ENCODE peak calls at places on chromosomes 2 and 18, in eight cellular contexts. One of them, this sample, is unnamed.

GRCh38 chr2:64522843-64523428 is 1.2 kb upstream of the AFTPH start:
- DNase-seq in stimulated activated CD4-positive, alpha-beta T cell treated with anti-CD3 and anti-CD28 coated beads, Interleukin-2, amount 100 ng/mL, for 48 hours: peak
- DNase-seq in AG09309: peak
- DNase-seq in stomach: peak
- DNase-seq in HFF-Myc: peak
- DNase-seq in A172: peak
- DNase-seq in mammary epithelial cell: peak
- DNase-seq in DMS153: peak
- DNase-seq in this sample: peak

GRCh38 chr18:71665131-71665530 is 879.0 kb downstream of the CBLN2 start:
- DNase-seq in A172: peak
- DNase-seq in mammary epithelial cell: no peak
- DNase-seq in DMS153: no peak
- DNase-seq in stimulated activated CD4-positive, alpha-beta T cell treated with anti-CD3 and anti-CD28 coated beads, Interleukin-2, amount 100 ng/mL, for 48 hours: no peak
- DNase-seq in stomach: no peak
- DNase-seq in HFF-Myc: no peak
- DNase-seq in AG09309: no peak
- DNase-seq in this sample: no peak

GRCh38 chr18:12851709-12852108 is 32.3 kb downstream of the PTPN2 start:
- DNase-seq in AG09309: no peak
- DNase-seq in HFF-Myc: no peak
- DNase-seq in stomach: no peak
- DNase-seq in A172: no peak
- DNase-seq in DMS153: no peak
- DNase-seq in mammary epithelial cell: no peak
- DNase-seq in stimulated activated CD4-positive, alpha-beta T cell treated with anti-CD3 and anti-CD28 coated beads, Interleukin-2, amount 100 ng/mL, for 48 hours: no peak
- DNase-seq in this sample: no peak

GRCh38 chr2:232292395-232293154 is 86.0 kb upstream of the ALPP start:
- DNase-seq in stomach: peak
- DNase-seq in mammary epithelial cell: peak
- DNase-seq in DMS153: no peak
- DNase-seq in A172: peak
- DNase-seq in stimulated activated CD4-positive, alpha-beta T cell treated with anti-CD3 and anti-CD28 coated beads, Interleukin-2, amount 100 ng/mL, for 48 hours: peak
- DNase-seq in AG09309: peak
- DNase-seq in HFF-Myc: peak
- DNase-seq in this sample: peak

GRCh38 chr2:199798881-199799580 is 52.0 kb downstream of the FTCDNL1 start:
- DNase-seq in A172: no peak
- DNase-seq in HFF-Myc: no peak
- DNase-seq in stomach: no peak
- DNase-seq in DMS153: no peak
- DNase-seq in stimulated activated CD4-positive, alpha-beta T cell treated with anti-CD3 and anti-CD28 coated beads, Interleukin-2, amount 100 ng/mL, for 48 hours: no peak
- DNase-seq in AG09309: no peak
- DNase-seq in mammary epithelial cell: no peak
- DNase-seq in this sample: no peak

GRCh38 chr18:58298251-58299134 is 254.5 kb downstream of the NEDD4L start:
- DNase-seq in stomach: no peak
- DNase-seq in stimulated activated CD4-positive, alpha-beta T cell treated with anti-CD3 and anti-CD28 coated beads, Interleukin-2, amount 100 ng/mL, for 48 hours: no peak
- DNase-seq in DMS153: no peak
- DNase-seq in HFF-Myc: no peak
- DNase-seq in mammary epithelial cell: no peak
- DNase-seq in A172: no peak
- DNase-seq in AG09309: no peak
- DNase-seq in this sample: no peak

GRCh38 chr2:118584380-118584779 is 263.1 kb downstream of the EN1 start:
- DNase-seq in stimulated activated CD4-positive, alpha-beta T cell treated with anti-CD3 and anti-CD28 coated beads, Interleukin-2, amount 100 ng/mL, for 48 hours: no peak
- DNase-seq in DMS153: no peak
- DNase-seq in AG09309: no peak
- DNase-seq in stomach: no peak
- DNase-seq in HFF-Myc: no peak
- DNase-seq in mammary epithelial cell: no peak
- DNase-seq in A172: no peak
- DNase-seq in this sample: no peak

GRCh38 chr2:46268196-46268595 is 29.0 kb upstream of the EPAS1 start:
- DNase-seq in A172: no peak
- DNase-seq in stomach: no peak
- DNase-seq in DMS153: no peak
- DNase-seq in HFF-Myc: no peak
- DNase-seq in mammary epithelial cell: no peak
- DNase-seq in AG09309: no peak
- DNase-seq in stimulated activated CD4-positive, alpha-beta T cell treated with anti-CD3 and anti-CD28 coated beads, Interleukin-2, amount 100 ng/mL, for 48 hours: no peak
- DNase-seq in this sample: no peak

GRCh38 chr2:24452499-24452878 is 38.6 kb upstream of the NCOA1 start:
- DNase-seq in AG09309: no peak
- DNase-seq in HFF-Myc: no peak
- DNase-seq in stimulated activated CD4-positive, alpha-beta T cell treated with anti-CD3 and anti-CD28 coated beads, Interleukin-2, amount 100 ng/mL, for 48 hours: no peak
- DNase-seq in DMS153: no peak
- DNase-seq in stomach: no peak
- DNase-seq in mammary epithelial cell: no peak
- DNase-seq in A172: no peak
- DNase-seq in this sample: no peak

GRCh38 chr18:40380657-40381441 is 1574.2 kb upstream of the PIK3C3 start:
- DNase-seq in stomach: no peak
- DNase-seq in HFF-Myc: no peak
- DNase-seq in A172: no peak
- DNase-seq in stimulated activated CD4-positive, alpha-beta T cell treated with anti-CD3 and anti-CD28 coated beads, Interleukin-2, amount 100 ng/mL, for 48 hours: no peak
- DNase-seq in mammary epithelial cell: peak
- DNase-seq in DMS153: no peak
- DNase-seq in AG09309: no peak
- DNase-seq in this sample: no peak

GRCh38 chr2:17758123-17758522 is 4.2 kb downstream of the GEN1 start:
- DNase-seq in stomach: no peak
- DNase-seq in DMS153: no peak
- DNase-seq in HFF-Myc: no peak
- DNase-seq in stimulated activated CD4-positive, alpha-beta T cell treated with anti-CD3 and anti-CD28 coated beads, Interleukin-2, amount 100 ng/mL, for 48 hours: no peak
- DNase-seq in A172: no peak
- DNase-seq in mammary epithelial cell: no peak
- DNase-seq in AG09309: no peak
- DNase-seq in this sample: no peak

GRCh38 chr18:48320639-48320945 is 88.6 kb downstream of the ZBTB7C start:
- DNase-seq in stomach: no peak
- DNase-seq in AG09309: no peak
- DNase-seq in DMS153: no peak
- DNase-seq in stimulated activated CD4-positive, alpha-beta T cell treated with anti-CD3 and anti-CD28 coated beads, Interleukin-2, amount 100 ng/mL, for 48 hours: no peak
- DNase-seq in A172: peak
- DNase-seq in HFF-Myc: no peak
- DNase-seq in mammary epithelial cell: no peak
- DNase-seq in this sample: no peak

GRCh38 chr2:40127890-40128548 is 323.9 kb downstream of the SLC8A1 start:
- DNase-seq in DMS153: no peak
- DNase-seq in HFF-Myc: no peak
- DNase-seq in stimulated activated CD4-positive, alpha-beta T cell treated with anti-CD3 and anti-CD28 coated beads, Interleukin-2, amount 100 ng/mL, for 48 hours: no peak
- DNase-seq in mammary epithelial cell: no peak
- DNase-seq in AG09309: peak
- DNase-seq in A172: no peak
- DNase-seq in stomach: no peak
- DNase-seq in this sample: no peak

GRCh38 chr2:10179422-10179821 is 56.9 kb downstream of the RRM2 start:
- DNase-seq in HFF-Myc: no peak
- DNase-seq in AG09309: no peak
- DNase-seq in stimulated activated CD4-positive, alpha-beta T cell treated with anti-CD3 and anti-CD28 coated beads, Interleukin-2, amount 100 ng/mL, for 48 hours: no peak
- DNase-seq in mammary epithelial cell: no peak
- DNase-seq in A172: no peak
- DNase-seq in DMS153: no peak
- DNase-seq in stomach: no peak
- DNase-seq in this sample: no peak

GRCh38 chr2:133674433-133675331 is 106.4 kb upstream of the NCKAP5 start:
- DNase-seq in HFF-Myc: peak
- DNase-seq in AG09309: peak
- DNase-seq in A172: peak
- DNase-seq in mammary epithelial cell: peak
- DNase-seq in DMS153: peak
- DNase-seq in stomach: peak
- DNase-seq in stimulated activated CD4-positive, alpha-beta T cell treated with anti-CD3 and anti-CD28 coated beads, Interleukin-2, amount 100 ng/mL, for 48 hours: no peak
- DNase-seq in this sample: peak

GRCh38 chr18:10350661-10351060 is 103.8 kb upstream of the APCDD1 start:
- DNase-seq in HFF-Myc: no peak
- DNase-seq in A172: no peak
- DNase-seq in mammary epithelial cell: no peak
- DNase-seq in AG09309: no peak
- DNase-seq in DMS153: no peak
- DNase-seq in stomach: no peak
- DNase-seq in stimulated activated CD4-positive, alpha-beta T cell treated with anti-CD3 and anti-CD28 coated beads, Interleukin-2, amount 100 ng/mL, for 48 hours: no peak
- DNase-seq in this sample: no peak

GRCh38 chr2:98782570-98782969 is 51.6 kb upstream of the MGAT4A start:
- DNase-seq in stomach: no peak
- DNase-seq in DMS153: no peak
- DNase-seq in A172: no peak
- DNase-seq in HFF-Myc: no peak
- DNase-seq in stimulated activated CD4-positive, alpha-beta T cell treated with anti-CD3 and anti-CD28 coated beads, Interleukin-2, amount 100 ng/mL, for 48 hours: no peak
- DNase-seq in AG09309: no peak
- DNase-seq in mammary epithelial cell: no peak
- DNase-seq in this sample: no peak